ENCODE peak calls at places on chromosomes 1 and 21, in six cellular contexts. Z is A549, T is H1, J is ovary, D is GM12878, N is upper lobe of left lung. X is an unnamed sample.

GRCh38 chr1:243938146-243938676 is 88.2 kb upstream of the AKT3 start:
- DNase-seq in T (no peak), Z (no peak), D (no peak), J (no peak), N (no peak), X (no peak)

GRCh38 chr1:108142773-108143394 is 57.3 kb downstream of the SLC25A24 start:
- DNase-seq in D (no peak), J (no peak), T (no peak), N (no peak), Z (no peak), X (no peak)

GRCh38 chr1:39395357-39395831 is 96.0 kb upstream of the BMP8A start:
- DNase-seq in T (no peak), Z (peak), J (no peak), D (no peak), N (no peak), X (no peak)

GRCh38 chr21:32437729-32438128 is 25.2 kb downstream of the EVA1C start:
- DNase-seq in J (no peak), Z (no peak), T (no peak), D (no peak), N (no peak), X (no peak)

GRCh38 chr1:58882322-58882951 is 98.6 kb upstream of the JUN start:
- DNase-seq in N (peak), D (no peak), J (no peak), T (no peak), Z (no peak), X (no peak)

GRCh38 chr1:25123551-25123950 is 108.8 kb downstream of the SYF2 start:
- DNase-seq in J (no peak), D (no peak), T (no peak), N (no peak), Z (no peak), X (no peak)

GRCh38 chr21:37994211-37994610 is 78.0 kb upstream of the KCNJ6 start:
- DNase-seq in N (no peak), T (no peak), Z (no peak), D (no peak), J (no peak), X (no peak)

GRCh38 chr1:183234660-183235476 is 48.8 kb downstream of the LAMC2 start:
- DNase-seq in Z (peak), D (no peak), N (no peak), J (peak), T (peak), X (peak)

GRCh38 chr1:212070720-212071302 is 35.3 kb downstream of the DTL start:
- DNase-seq in N (no peak), D (no peak), T (no peak), Z (peak), J (no peak), X (no peak)

GRCh38 chr1:85683292-85684025 is 24.8 kb downstream of the ZNHIT6 start:
- DNase-seq in N (no peak), T (no peak), D (no peak), J (no peak), Z (no peak), X (no peak)

GRCh38 chr1:185559684-185560310 is 174.4 kb upstream of the HMCN1 start:
- DNase-seq in J (no peak), Z (peak), T (peak), D (peak), N (no peak), X (no peak)

GRCh38 chr21:23131177-23131576 is 2133.0 kb downstream of the NCAM2 start:
- DNase-seq in D (no peak), T (no peak), N (no peak), J (no peak), Z (no peak), X (no peak)

GRCh38 chr1:100456880-100457279 is 81.1 kb upstream of the GPR88 start:
- DNase-seq in T (no peak), D (no peak), N (no peak), J (no peak), Z (no peak), X (no peak)

GRCh38 chr1:219876798-219877209 is 51.6 kb downstream of the SLC30A10 start:
- DNase-seq in J (no peak), D (no peak), N (no peak), T (no peak), Z (no peak), X (no peak)

GRCh38 chr21:42568834-42569731 is 55.4 kb downstream of the SLC37A1 start:
- DNase-seq in T (no peak), D (no peak), N (peak), Z (no peak), J (no peak), X (peak)

GRCh38 chr1:198638894-198639319 is at the start of gene PTPRC:
- DNase-seq in D (peak), Z (no peak), N (no peak), J (no peak), T (no peak), X (no peak)

GRCh38 chr1:7322283-7322785 is 448.8 kb upstream of the VAMP3 start:
- DNase-seq in N (no peak), T (no peak), D (no peak), Z (no peak), J (no peak), X (no peak)

GRCh38 chr1:64147759-64148158 is 55.7 kb upstream of the UBE2U start:
- DNase-seq in D (no peak), J (no peak), Z (no peak), N (no peak), T (no peak), X (no peak)

GRCh38 chr21:34157456-34158025 is 84.2 kb downstream of the MRPS6 start:
- DNase-seq in J (no peak), D (no peak), N (no peak), T (no peak), Z (no peak), X (peak)

GRCh38 chr1:54767526-54767925 is 3.2 kb upstream of the PARS2 start:
- DNase-seq in Z (no peak), N (no peak), T (no peak), J (no peak), D (no peak), X (no peak)

GRCh38 chr1:22452401-22452963 is 831 bp downstream of the ZBTB40 start:
- DNase-seq in Z (no peak), D (peak), N (no peak), J (peak), T (no peak), X (no peak)

GRCh38 chr1:246682231-246682895 is 41.8 kb upstream of the SCCPDH start:
- DNase-seq in T (no peak), Z (no peak), J (no peak), N (no peak), D (no peak), X (no peak)

GRCh38 chr1:99850458-99850974 is 355 bp downstream of the AGL start:
- DNase-seq in J (no peak), N (no peak), T (no peak), D (no peak), Z (no peak), X (no peak)

GRCh38 chr1:43622471-43622870 is 27.5 kb upstream of the KDM4A start:
- DNase-seq in Z (no peak), T (no peak), D (no peak), N (no peak), J (peak), X (no peak)

GRCh38 chr1:176605151-176605550 is 142.2 kb downstream of the PAPPA2 start:
- DNase-seq in Z (no peak), T (no peak), D (no peak), N (no peak), J (no peak), X (no peak)

GRCh38 chr1:176612791-176613190 is 149.8 kb downstream of the PAPPA2 start:
- DNase-seq in Z (no peak), T (no peak), N (no peak), D (no peak), J (no peak), X (no peak)

GRCh38 chr1:176604461-176604860 is 141.5 kb downstream of the PAPPA2 start:
- DNase-seq in Z (no peak), J (no peak), N (no peak), D (no peak), T (no peak), X (no peak)

DNA sequence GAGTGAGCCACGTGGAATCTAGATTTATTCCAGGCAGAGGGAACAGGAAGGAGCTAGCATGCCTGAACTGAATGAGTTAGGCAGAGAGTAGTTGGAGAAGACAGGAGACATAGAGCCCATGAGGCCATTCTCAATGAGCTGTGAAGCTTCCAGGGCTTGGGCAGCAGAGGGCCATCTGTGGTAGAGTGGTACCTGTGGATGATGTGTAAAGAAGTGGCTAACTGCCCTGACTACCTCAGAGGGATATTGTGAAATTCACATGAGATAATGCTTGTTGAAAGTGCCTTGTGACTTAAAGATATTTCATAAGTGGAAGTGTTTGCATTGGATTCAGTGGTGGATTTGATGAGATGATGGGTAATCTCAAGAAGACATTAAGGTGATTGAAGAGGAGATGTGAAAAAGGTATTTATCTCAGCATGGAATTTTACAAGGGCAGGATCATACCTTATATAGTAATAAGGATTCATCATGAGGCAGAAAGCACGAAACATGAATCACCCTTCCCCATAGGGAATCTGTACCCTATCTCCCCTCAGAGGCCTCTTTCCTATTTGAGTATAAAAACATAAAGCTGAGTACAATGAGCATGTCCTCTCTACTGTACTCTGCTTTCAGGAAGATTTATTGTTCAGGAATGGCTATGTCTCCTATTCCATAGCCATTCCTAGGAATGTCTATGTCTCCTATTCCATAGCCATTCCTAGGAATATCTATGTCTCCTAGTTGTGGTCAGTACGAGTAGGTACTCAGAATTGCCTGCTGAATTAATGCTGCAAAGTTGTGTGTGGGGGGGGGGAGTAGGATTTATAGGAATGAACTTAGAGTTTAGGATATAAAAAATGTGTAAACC is 146.8 kb downstream of the PAPPA2 start:
- DNase-seq in T (no peak), D (no peak), Z (no peak), N (no peak), J (no peak), X (no peak)
- TF ChIP-seq EP300 in T (no peak), D (no peak), Z (no peak), N (no peak), J (no peak), X (no peak)

GRCh38 chr1:119112791-119113190 is 27.7 kb downstream of the WARS2 start:
- DNase-seq in N (no peak), T (no peak), D (no peak), Z (no peak), J (no peak), X (no peak)
- TF ChIP-seq EP300 in N (no peak), T (no peak), D (no peak), Z (no peak), J (no peak), X (no peak)

DNA sequence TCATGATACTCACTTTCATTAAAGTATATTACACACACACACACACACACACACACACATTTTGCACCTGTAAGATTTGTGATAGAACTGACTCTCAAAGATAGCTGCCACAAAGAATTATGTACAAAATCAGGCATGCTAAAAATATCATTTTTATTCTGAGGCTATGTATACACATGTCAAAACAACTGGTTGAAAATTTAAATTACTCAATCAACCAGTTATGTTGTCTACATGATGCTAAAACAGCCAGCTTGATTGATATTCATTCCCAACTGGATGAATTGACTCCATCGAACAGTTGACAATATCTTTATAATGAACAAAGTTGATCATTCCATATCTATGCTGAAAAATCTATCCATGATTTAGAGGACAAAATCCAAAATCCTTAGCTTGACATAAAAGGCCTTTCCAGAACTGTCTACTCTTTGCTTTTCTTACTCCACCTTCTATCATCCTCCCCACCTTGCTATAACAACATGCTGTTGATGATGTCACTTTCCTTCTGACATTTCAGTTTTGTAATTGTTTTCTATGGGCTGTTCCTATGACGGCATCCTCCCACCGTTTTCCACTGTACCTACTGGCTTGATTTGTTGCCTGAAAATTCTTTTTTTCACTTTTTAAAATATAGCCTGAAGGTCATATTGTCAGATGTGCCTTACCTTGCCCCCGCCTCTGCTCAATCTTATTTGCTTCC is 321.5 kb upstream of the OLFM3 start:
- DNase-seq in T (no peak), D (no peak), J (no peak), N (no peak), Z (no peak), X (no peak)
- TF ChIP-seq EP300 in T (no peak), D (no peak), J (no peak), N (no peak), Z (no peak), X (no peak)

GRCh38 chr21:35321322-35322200 is 272.5 kb upstream of the RUNX1 start:
- DNase-seq in D (no peak), T (no peak), N (no peak), Z (no peak), J (no peak), X (no peak)
- TF ChIP-seq EP300 in D (no peak), T (no peak), N (no peak), Z (no peak), J (no peak), X (no peak)

GRCh38 chr21:27741736-27742135 is 774.8 kb upstream of the ADAMTS5 start:
- DNase-seq in D (no peak), J (no peak), N (no peak), T (no peak), Z (no peak), X (no peak)

GRCh38 chr21:27740084-27740483 is 773.2 kb upstream of the ADAMTS5 start:
- DNase-seq in N (no peak), D (no peak), J (no peak), Z (no peak), T (no peak), X (no peak)

GRCh38 chr21:27735699-27736098 is 768.8 kb upstream of the ADAMTS5 start:
- DNase-seq in D (no peak), N (no peak), J (no peak), T (no peak), Z (no peak), X (no peak)

GRCh38 chr21:27743971-27744564 is 777.2 kb upstream of the ADAMTS5 start:
- DNase-seq in N (no peak), D (no peak), Z (no peak), J (no peak), T (no peak), X (no peak)

GRCh38 chr21:27739187-27739586 is 772.3 kb upstream of the ADAMTS5 start:
- DNase-seq in Z (no peak), T (no peak), D (no peak), J (no peak), N (no peak), X (no peak)
- TF ChIP-seq EP300 in Z (no peak), T (no peak), D (no peak), J (no peak), N (no peak), X (no peak)

DNA sequence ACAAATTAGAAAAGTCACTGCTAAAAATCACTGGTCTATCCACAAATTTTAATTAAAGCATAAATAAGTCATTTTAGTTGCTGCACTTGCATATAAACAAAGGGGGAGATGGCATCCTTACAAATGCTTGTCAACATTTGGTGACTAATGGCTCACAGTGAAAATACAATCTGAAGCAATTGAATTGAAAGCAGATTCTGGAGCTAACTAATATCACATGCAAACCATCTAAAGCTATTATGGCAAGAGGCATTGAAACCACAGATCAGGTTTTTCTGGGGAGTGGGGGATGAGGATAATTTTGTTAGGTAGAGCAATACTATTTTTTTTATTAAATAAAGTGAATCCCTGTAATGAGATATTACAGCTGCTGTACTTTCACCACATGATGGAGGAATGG is 200.7 kb downstream of the TM2D1 start:
- DNase-seq in D (no peak), Z (no peak), T (no peak), N (no peak), J (no peak), X (no peak)
- TF ChIP-seq EP300 in D (no peak), Z (no peak), T (no peak), N (no peak), J (no peak), X (no peak)

DNA sequence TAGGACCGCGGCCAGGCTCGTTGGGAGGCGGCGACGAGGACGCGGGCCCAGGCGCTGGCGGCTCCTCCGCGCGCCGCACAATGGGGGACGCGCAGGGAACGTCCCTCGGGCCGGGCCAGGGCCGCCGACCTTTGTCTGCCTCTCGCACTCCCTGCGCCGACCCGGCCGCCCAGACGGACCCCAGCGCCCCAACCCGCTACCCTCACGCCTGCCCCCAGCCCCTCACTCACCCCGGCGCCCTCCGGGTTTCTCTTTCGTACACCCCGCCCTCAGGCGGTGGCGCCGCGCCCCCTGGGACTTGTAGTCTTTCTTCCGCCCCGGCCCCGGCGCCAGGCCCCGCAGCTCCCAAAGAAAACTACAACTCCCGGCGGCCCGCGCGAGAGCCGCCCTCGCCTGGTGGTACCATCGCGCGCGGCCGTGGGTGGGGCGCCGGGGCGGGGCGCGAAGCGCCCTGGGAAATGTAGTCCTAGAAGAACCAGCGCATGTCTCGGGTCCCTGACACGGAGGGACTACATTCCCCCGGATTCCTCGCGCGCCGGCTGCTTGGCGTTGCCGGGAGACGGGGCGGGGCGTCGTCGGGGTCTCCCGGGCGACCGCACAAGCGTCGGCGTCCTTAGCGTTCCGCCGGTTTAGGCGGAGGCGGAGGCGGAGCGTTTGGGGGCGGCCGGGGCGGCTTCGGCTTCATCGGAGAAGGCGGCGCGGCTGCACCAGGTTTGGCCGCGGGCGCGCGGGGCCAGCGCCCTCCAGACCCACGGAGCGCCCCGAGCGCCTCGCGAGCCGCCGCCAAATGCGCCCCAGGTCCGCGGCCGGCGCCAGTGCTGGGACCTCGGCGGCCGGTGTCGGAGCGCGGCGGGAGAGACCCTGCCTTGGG is at the start of gene C1orf159:
- DNase-seq in D (peak), J (peak), Z (peak), N (peak), T (peak), X (peak)
- TF ChIP-seq EP300 in D (no peak), J (no peak), Z (no peak), N (no peak), T (no peak), X (no peak)

GRCh38 chr1:32393832-32394140 is 455 bp downstream of the BSDC1 start:
- DNase-seq in J (no peak), T (no peak), Z (peak), N (no peak), D (no peak), X (no peak)

GRCh38 chr1:32392358-32392757 is 1.9 kb downstream of the BSDC1 start:
- DNase-seq in T (no peak), D (no peak), N (no peak), J (no peak), Z (no peak), X (no peak)

GRCh38 chr1:32394890-32395415 is 712 bp upstream of the BSDC1 start:
- DNase-seq in D (no peak), Z (no peak), J (no peak), T (no peak), N (no peak), X (no peak)

GRCh38 chr1:32393136-32393535 is 1.1 kb downstream of the BSDC1 start:
- DNase-seq in J (no peak), N (no peak), D (no peak), Z (no peak), T (no peak), X (no peak)

GRCh38 chr1:32394141-32394889 is at the start of gene BSDC1:
- DNase-seq in T (peak), N (peak), J (peak), Z (peak), D (peak), X (peak)
- TF ChIP-seq EP300 in T (no peak), N (no peak), J (no peak), Z (no peak), D (no peak), X (no peak)

GRCh38 chr21:14271053-14271452 is 55.1 kb downstream of the RBM11 start:
- DNase-seq in N (no peak), J (no peak), T (no peak), D (no peak), Z (no peak), X (no peak)
- TF ChIP-seq EP300 in N (no peak), J (no peak), T (no peak), D (no peak), Z (no peak), X (no peak)

GRCh38 chr1:151047591-151047924 is at the start of gene C1orf56:
- DNase-seq in N (peak), T (no peak), D (no peak), Z (peak), J (peak), X (peak)
- TF ChIP-seq EP300 in N (no peak), T (no peak), D (no peak), Z (no peak), J (no peak), X (no peak)